ENCODE peak calls at places on chromosomes 16 and 17, in four cellular contexts. Q, A, H and D are unnamed samples.

GRCh38 chr17:35716897-35717839 is 14.3 kb upstream of the RASL10B start:
- ATAC-seq in H (no peak), Q (peak; percentile 83), A (no peak), D (peak; percentile 88)

GRCh38 chr17:17951524-17951923 is 20.7 kb downstream of the TOM1L2 start:
- ATAC-seq in Q (no peak), A (no peak), H (no peak), D (no peak)

GRCh38 chr17:48542114-48542955 is 2.6 kb downstream of the HOXB2 start:
- ATAC-seq in H (no peak), A (no peak), Q (no peak), D (no peak)

GRCh38 chr16:57036315-57036714 is 47.0 kb downstream of the NLRC5 start:
- ATAC-seq in H (no peak), A (no peak), Q (no peak), D (no peak)

GRCh38 chr16:29665294-29666077 is 2.4 kb downstream of the SPN start:
- ATAC-seq in A (no peak), H (peak; percentile 19), Q (no peak), D (no peak)

GRCh38 chr17:3479988-3480387 is 4.2 kb downstream of the ASPA start:
- ATAC-seq in A (no peak), H (no peak), Q (no peak), D (no peak)

GRCh38 chr17:77488531-77489238 is 347.9 kb downstream of the SEC14L1 start:
- ATAC-seq in A (no peak), Q (no peak), H (no peak), D (no peak)

GRCh38 chr17:80192268-80192667 is 22.4 kb downstream of the CARD14 start:
- ATAC-seq in A (peak; percentile 43), Q (peak; percentile 41), H (no peak), D (peak; percentile 19)

GRCh38 chr17:56891751-56892150 is 22.1 kb downstream of the TRIM25 start:
- ATAC-seq in H (peak; percentile 57), Q (peak; percentile 50), A (no peak), D (no peak)

GRCh38 chr17:42780816-42781638 is 617 bp downstream of the WNK4 start:
- ATAC-seq in Q (peak; percentile 4), A (peak; percentile 26), H (no peak), D (peak; percentile 32)

GRCh38 chr17:43211480-43212402 is at the start of gene TMEM106A:
- ATAC-seq in Q (peak; percentile 89), A (peak; percentile 93), H (peak; percentile 92), D (peak; percentile 91)

GRCh38 chr16:28596840-28597691 is at the start of gene SULT1A2:
- ATAC-seq in H (no peak), A (peak; percentile 71), Q (peak; percentile 83), D (no peak)

DNA sequence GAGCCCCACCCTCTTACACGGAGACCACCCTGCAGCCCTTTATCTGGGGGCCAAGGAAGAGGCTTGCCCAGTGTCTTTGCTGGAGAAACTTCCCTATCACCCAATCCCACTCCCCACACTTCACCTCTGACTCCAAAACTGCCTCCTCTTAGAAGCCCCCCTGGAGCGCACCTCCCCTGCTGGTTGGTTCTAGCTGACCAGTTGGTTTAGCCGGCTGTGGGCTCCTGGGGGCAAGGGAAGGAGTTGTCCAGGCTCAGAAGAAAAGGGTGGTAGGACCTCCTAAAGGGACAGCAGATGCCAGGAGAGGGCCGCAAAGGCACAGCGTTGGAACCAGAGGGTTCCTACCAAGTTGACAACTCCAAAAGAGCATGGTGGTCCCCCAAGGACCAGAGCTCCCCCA is 2.0 kb downstream of the BCAR1 start:
- ATAC-seq in A (no peak), H (no peak), Q (no peak), D (no peak)
- H3K4me1 ChIP-seq in A (peaks cover 92% of the 10 kb centered on the region), H (peaks cover 86% of the 10 kb centered on the region), Q (peaks cover 61% of the 10 kb centered on the region), D (peaks cover 84% of the 10 kb centered on the region)

GRCh38 chr16:35569413-35569812 is 2110.0 kb downstream of the TP53TG3F start:
- ATAC-seq in H (no peak), Q (no peak), A (no peak), D (no peak)
- H3K4me3 ChIP-seq in H (no peak overlapping the region), Q (no peak overlapping the region), A (no peak overlapping the region), D (no peak overlapping the region)

DNA sequence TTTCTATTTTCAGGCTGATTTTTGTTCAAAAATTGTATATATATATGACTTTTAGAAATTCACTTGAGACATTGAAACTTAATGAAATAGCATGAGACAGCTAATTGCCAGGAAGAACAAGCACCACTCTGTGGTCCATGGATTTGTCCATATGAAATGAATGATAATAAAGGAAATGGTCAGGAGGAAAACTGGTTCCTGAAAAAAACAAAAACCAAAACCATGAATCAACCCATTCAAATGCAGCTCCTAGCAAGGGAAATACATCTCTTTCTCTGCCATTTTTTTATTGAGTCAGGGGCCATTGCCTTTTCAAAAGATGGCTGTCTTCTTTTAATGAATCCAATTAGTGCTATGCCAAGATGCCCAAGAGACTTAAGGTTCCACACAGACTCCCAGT is 230.7 kb downstream of the SLC39A11 start:
- ATAC-seq in A (no peak), H (no peak), Q (no peak), D (no peak)
- H3K4me1 ChIP-seq in A (no peaks in the 10 kb centered on the region), H (no peaks in the 10 kb centered on the region), Q (no peaks in the 10 kb centered on the region), D (no peaks in the 10 kb centered on the region)

GRCh38 chr17:45043813-45044540 is 7.5 kb downstream of the DCAKD start:
- ATAC-seq in A (no peak), H (no peak), Q (peak; percentile 8), D (no peak)

GRCh38 chr17:45046536-45047125 is 4.8 kb downstream of the DCAKD start:
- ATAC-seq in H (no peak), A (no peak), Q (no peak), D (no peak)

GRCh38 chr17:45040459-45040858 is 11.0 kb downstream of the DCAKD start:
- ATAC-seq in Q (no peak), A (no peak), H (peak; percentile 71), D (no peak)

GRCh38 chr17:45042346-45043120 is 8.9 kb downstream of the DCAKD start:
- ATAC-seq in H (no peak), Q (no peak), A (no peak), D (no peak)

DNA sequence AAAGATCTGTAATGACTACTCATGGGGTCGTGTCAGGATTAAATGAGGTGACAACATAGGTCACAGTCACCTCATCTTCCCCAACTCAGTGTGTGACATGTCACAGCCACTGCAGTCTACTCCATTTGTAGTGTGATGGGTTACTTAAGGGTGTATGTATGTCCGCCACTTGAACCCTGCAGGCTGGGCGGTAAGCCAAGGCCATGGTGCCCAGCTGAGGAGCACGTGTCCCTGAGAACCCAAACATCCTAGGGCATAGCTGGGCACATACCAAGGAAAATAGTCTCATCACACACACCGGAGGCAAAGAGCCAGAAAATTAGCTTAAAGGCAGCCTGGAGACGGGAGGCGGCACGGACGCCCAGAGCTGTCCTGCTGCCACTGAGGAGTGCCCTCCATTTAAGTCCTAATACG is 8.2 kb downstream of the DCAKD start:
- ATAC-seq in H (no peak), Q (peak; percentile 70), A (peak; percentile 59), D (peak; percentile 69)
- H3K4me3 ChIP-seq in H (no peak overlapping the region), Q (no peak overlapping the region), A (no peak overlapping the region), D (no peak overlapping the region)

DNA sequence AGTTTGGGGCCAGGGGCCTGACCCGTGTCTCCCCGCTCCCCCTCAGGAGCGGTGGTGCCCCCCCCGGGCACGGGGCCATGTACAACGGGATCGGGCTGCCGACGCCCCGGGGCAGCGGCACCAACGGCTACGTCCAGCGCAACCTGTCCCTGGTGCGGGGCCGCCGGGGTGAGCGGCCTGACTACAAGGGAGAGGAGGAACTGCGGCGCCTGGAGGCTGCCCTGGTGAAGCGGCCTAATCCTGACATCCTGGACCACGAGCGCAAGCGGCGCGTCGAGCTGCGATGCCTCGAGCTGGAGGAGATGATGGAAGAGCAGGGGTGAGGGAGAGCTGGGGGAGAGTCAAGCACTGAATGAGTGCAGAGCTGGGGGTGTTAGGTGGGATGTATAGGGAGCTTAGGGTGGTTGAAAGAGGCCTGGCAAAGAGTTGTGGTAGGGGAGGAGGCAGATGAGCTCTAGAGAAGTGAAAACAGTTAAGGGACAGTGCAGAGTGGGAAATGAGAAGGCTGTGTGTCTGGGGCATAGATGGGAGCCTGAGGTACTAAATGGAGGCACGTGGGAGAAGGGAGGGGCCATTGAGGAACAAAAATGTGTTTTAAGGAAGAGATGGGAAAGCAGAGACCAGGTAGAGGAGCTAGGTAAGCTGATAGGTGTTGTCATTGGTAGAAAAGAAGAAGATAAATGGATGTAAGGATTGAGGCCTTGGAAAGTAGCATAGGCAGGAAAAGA is 4.0 kb downstream of the SRRM2 start:
- ATAC-seq in H (no peak), Q (no peak), A (no peak), D (no peak)
- H3K4me1 ChIP-seq in H (peaks cover 27% of the 10 kb centered on the region), Q (peaks cover 28% of the 10 kb centered on the region), A (peaks cover 48% of the 10 kb centered on the region), D (no peaks in the 10 kb centered on the region)